ENCODE peak calls at places on chromosomes 13 and 19, in eight cellular contexts. K, R, G, U, J, C, P and M are unnamed samples.

GRCh38 chr13:108993346-108993745 is 363.9 kb downstream of the MYO16 start:
- DNase-seq in C (peak; percentile 29), P (no peak), G (no peak), R (no peak), J (no peak), K (no peak), U (no peak), M (no peak)

GRCh38 chr19:34867631-34868030 is 59.1 kb upstream of the ZNF30 start:
- DNase-seq in R (no peak), U (no peak), J (no peak), G (no peak), C (no peak), K (no peak), P (no peak), M (no peak)

GRCh38 chr13:101799196-101799595 is 346.7 kb downstream of the ITGBL1 start:
- DNase-seq in U (no peak), G (no peak), C (no peak), J (no peak), P (no peak), R (no peak), K (no peak), M (no peak)

GRCh38 chr19:3642987-3643386 is 16.4 kb upstream of the CACTIN start:
- DNase-seq in C (no peak), P (no peak), J (peak; percentile 36), R (no peak), G (no peak), K (no peak), U (no peak), M (peak; percentile 30)

GRCh38 chr13:30671271-30671815 is 53.6 kb downstream of the USPL1 start:
- DNase-seq in K (no peak), C (no peak), R (no peak), J (no peak), P (no peak), U (no peak), G (no peak), M (no peak)

GRCh38 chr13:31461923-31462322 is 262.1 kb downstream of the B3GLCT start:
- DNase-seq in R (no peak), C (no peak), U (no peak), P (no peak), K (no peak), G (no peak), J (no peak), M (no peak)

GRCh38 chr19:42277821-42278809 is 9.1 kb downstream of the CIC start:
- DNase-seq in R (peak; percentile 54), C (no peak), U (no peak), J (no peak), P (no peak), K (peak; percentile 91), G (no peak), M (no peak)

GRCh38 chr19:18793144-18794028 is 2.3 kb upstream of the COMP start:
- DNase-seq in R (no peak), C (no peak), G (no peak), K (no peak), U (no peak), P (no peak), J (no peak), M (no peak)

GRCh38 chr19:10315335-10316214 is at the start of gene FDX2:
- DNase-seq in P (peak; percentile 87), U (peak; percentile 90), G (peak; percentile 92), C (peak; percentile 46), K (peak; percentile 95), J (peak; percentile 90), R (peak; percentile 95), M (peak; percentile 81)

GRCh38 chr13:85411608-85412007 is 387.6 kb downstream of the SLITRK6 start:
- DNase-seq in P (no peak), U (no peak), K (no peak), R (no peak), G (no peak), J (no peak), C (no peak), M (no peak)

DNA sequence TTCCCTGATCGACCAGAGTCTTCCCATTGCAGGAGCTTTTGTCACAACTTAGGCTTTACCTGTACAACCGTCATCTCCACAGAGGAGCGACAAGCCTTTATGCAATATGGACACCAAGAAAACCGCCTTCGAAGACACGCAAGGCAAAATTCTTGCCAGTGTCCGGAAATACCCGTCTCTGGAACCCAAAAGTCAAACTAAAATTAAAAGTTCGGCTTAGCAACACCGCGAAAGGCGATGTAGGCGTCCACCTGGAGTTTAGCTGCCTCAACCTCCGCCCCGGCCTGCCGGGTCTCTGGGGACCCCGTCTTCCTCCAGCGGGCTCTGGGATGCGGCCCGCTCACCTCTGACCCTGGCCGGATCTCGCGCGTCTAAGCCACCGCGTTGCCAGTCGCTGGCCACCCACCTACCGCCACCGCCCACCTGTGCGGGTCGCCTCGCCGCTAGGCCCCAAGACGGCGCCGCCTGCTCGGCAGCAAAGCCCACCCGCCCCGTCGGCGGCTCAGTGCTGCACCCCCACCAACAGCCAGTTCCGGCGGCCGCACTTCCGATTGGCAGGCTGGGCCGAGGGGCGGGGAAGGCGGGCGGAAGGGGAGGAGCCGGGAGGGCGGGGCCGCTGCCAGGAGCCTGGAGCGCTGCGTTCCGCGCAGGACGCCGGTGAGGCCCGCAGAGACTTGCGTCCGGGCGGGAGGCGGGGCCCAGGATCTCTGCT is at the start of gene SUPT20H:
- DNase-seq in K (peak; percentile 97), G (peak; percentile 95), C (peak; percentile 70), J (peak; percentile 98), P (peak; percentile 96), R (peak; percentile 95), U (peak; percentile 94), M (peak; percentile 94)
- TF ChIP-seq CTCF in K (no peak), G (no peak), C (no peak), J (no peak), P (no peak), R (no peak), U (no peak), M (no peak)

DNA sequence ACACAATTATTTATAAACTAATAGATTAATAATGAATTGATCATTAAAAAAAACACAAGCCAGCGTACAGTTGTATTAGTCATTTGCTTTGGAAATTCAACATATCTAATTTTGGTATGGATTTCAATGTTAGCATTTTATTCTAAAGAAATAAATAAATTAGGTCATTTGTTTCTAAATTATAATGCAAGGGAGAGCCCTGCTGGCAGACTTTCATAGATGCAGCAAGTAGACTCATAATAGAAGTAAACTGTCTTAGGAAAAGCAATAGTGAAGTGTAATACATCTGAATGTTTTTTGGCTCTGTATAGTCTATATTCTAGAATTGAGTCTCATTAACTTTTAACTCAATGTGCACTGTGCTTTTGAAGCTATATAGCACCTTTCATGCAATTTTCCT is 982.4 kb upstream of the MIR17HG start:
- DNase-seq in K (no peak), G (no peak), C (no peak), J (no peak), U (no peak), P (no peak), R (no peak), M (no peak)
- TF ChIP-seq CTCF in K (peak; percentile 53), G (no peak), C (no peak), J (no peak), U (peak; percentile 54), P (no peak), R (no peak), M (no peak)

GRCh38 chr13:61253105-61253877 is 162.4 kb downstream of the PCDH20 start:
- DNase-seq in J (no peak), C (no peak), U (no peak), P (no peak), G (no peak), R (no peak), K (no peak), M (no peak)

GRCh38 chr13:61252213-61252612 is 163.4 kb downstream of the PCDH20 start:
- DNase-seq in R (no peak), K (no peak), C (no peak), U (no peak), J (peak; percentile 30), P (no peak), G (no peak), M (no peak)

GRCh38 chr13:61258185-61258584 is 157.5 kb downstream of the PCDH20 start:
- DNase-seq in J (no peak), U (no peak), R (no peak), G (no peak), K (no peak), C (no peak), P (no peak), M (no peak)

DNA sequence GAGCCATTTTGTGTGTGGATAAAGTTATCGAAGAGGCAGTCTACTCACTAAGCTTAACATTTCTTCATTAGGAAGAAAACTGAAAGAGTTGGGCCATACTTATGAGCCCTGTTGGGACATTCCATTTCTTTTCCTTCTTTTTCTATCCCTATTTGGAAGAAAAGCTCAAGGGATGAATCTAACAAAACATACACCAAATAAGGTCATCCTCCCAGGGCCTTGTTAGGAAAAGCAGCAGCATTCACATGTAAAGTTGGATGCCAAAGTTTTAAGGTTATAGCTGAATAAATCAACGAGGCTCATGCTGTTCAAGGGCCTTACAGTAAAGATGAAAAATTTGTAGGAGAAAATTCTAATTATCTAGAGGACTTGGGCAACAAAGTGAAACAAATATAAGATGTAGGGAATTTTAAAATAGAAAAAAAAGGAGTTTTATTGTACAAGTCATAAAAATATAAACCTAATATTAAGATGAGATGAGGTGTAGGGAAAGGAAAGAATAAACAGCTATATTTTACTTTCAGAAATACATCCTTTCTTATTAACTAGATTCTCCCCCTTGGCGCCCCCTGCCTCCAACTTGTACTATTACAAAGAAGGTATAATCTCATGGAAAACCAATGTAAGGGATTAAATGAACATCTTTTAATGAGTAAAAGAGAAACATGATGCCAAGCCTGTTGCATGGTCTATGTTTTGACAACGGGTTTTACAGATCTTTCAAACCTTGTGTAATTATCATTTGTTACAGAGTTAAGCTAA is 160.4 kb downstream of the PCDH20 start:
- DNase-seq in G (no peak), P (no peak), U (no peak), R (no peak), J (peak; percentile 63), C (no peak), K (no peak), M (peak; percentile 41)
- TF ChIP-seq CTCF in G (no peak), P (no peak), U (peak; percentile 16), R (no peak), J (peak; percentile 61), C (no peak), K (peak; percentile 43), M (peak; percentile 55)

DNA sequence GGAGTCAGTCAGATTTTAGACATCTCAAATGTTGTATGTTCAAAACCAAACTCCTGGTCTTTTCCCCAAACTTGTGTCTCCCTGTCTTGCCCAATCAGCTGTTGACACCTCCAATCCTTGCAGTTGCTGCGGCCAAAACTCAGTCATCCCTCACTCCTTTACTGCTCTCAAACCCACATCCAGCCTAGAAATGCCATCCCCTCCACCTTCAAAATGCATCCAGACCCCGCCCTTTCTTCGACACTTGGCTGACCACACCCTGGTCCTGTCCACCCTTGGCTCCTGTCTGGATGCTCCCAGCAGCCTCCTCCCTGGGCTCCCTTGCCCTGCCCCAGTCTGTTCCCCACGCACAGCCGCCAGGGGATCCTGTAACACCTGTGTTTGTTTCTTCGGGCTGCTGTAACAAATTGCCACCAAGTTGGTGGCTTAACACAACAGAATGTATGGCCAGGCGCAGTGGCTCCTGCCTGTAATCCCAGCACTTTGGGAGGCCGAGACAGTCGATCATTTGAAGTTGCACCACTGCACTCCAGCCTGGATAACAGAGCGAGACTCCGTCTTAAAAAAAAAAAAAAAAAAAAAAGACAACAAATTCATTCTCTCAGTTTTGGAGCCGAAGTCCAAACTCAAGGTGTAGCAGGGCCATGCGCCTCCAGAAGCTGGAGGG is 11.7 kb downstream of the PLD3 start:
- DNase-seq in G (no peak), K (no peak), P (no peak), C (no peak), R (no peak), U (no peak), J (no peak), M (no peak)
- TF ChIP-seq CTCF in G (no peak), K (no peak), P (no peak), C (no peak), R (no peak), U (no peak), J (no peak), M (no peak)

GRCh38 chr13:29418026-29418425 is 177.5 kb downstream of the SLC7A1 start:
- DNase-seq in G (no peak), P (no peak), C (no peak), R (no peak), J (no peak), K (no peak), U (no peak), M (no peak)
- TF ChIP-seq CTCF in G (no peak), P (no peak), C (no peak), R (no peak), J (peak; percentile 45), K (no peak), U (no peak), M (peak; percentile 58)